ENCODE peak calls at places on chromosomes 3 and 15, in four cellular contexts. One of them, this sample, is unnamed.

GRCh38 chr3:101725192-101725889 is 927 bp downstream of the CEP97 start:
- DNase-seq in CD4-positive, CD25-positive, alpha-beta regulatory T cell: peak; percentile 16
- DNase-seq in PC-9: no peak
- DNase-seq in pancreas: peak; percentile 23
- DNase-seq in this sample: no peak

GRCh38 chr15:90845201-90845949 is 23.0 kb upstream of the FURIN start:
- DNase-seq in CD4-positive, CD25-positive, alpha-beta regulatory T cell: no peak
- DNase-seq in PC-9: peak; percentile 25
- DNase-seq in pancreas: no peak
- DNase-seq in this sample: peak; percentile 67

GRCh38 chr3:132787616-132788015 is 65.4 kb upstream of the NPHP3 start:
- DNase-seq in CD4-positive, CD25-positive, alpha-beta regulatory T cell: no peak
- DNase-seq in PC-9: no peak
- DNase-seq in pancreas: no peak
- DNase-seq in this sample: no peak

GRCh38 chr3:194397757-194398312 is 1.2 kb downstream of the GP5 start:
- DNase-seq in CD4-positive, CD25-positive, alpha-beta regulatory T cell: no peak
- DNase-seq in PC-9: no peak
- DNase-seq in pancreas: no peak
- DNase-seq in this sample: no peak

GRCh38 chr15:66673410-66674322 is 28.4 kb upstream of the SMAD6 start:
- DNase-seq in CD4-positive, CD25-positive, alpha-beta regulatory T cell: no peak
- DNase-seq in PC-9: no peak
- DNase-seq in pancreas: no peak
- DNase-seq in this sample: peak; percentile 21

GRCh38 chr3:32453346-32453745 is 49.3 kb downstream of the CMTM6 start:
- DNase-seq in CD4-positive, CD25-positive, alpha-beta regulatory T cell: no peak
- DNase-seq in PC-9: no peak
- DNase-seq in pancreas: peak; percentile 3
- DNase-seq in this sample: no peak

GRCh38 chr15:98980899-98981228 is 26.7 kb downstream of the PGPEP1L start:
- DNase-seq in CD4-positive, CD25-positive, alpha-beta regulatory T cell: no peak
- DNase-seq in PC-9: no peak
- DNase-seq in pancreas: no peak
- DNase-seq in this sample: no peak

GRCh38 chr3:40124918-40125317 is 184.6 kb upstream of the EIF1B start:
- DNase-seq in CD4-positive, CD25-positive, alpha-beta regulatory T cell: no peak
- DNase-seq in PC-9: no peak
- DNase-seq in pancreas: no peak
- DNase-seq in this sample: no peak

GRCh38 chr3:61562810-61563613 is 1.6 kb downstream of the PTPRG start:
- DNase-seq in CD4-positive, CD25-positive, alpha-beta regulatory T cell: no peak
- DNase-seq in PC-9: no peak
- DNase-seq in pancreas: peak; percentile 23
- DNase-seq in this sample: no peak

GRCh38 chr3:4419386-4419785 is 47.7 kb downstream of the SUMF1 start:
- DNase-seq in CD4-positive, CD25-positive, alpha-beta regulatory T cell: no peak
- DNase-seq in PC-9: no peak
- DNase-seq in pancreas: no peak
- DNase-seq in this sample: no peak

GRCh38 chr3:127141921-127142730 is 50.8 kb upstream of the PRR23E start:
- DNase-seq in CD4-positive, CD25-positive, alpha-beta regulatory T cell: no peak
- DNase-seq in PC-9: peak; percentile 64
- DNase-seq in pancreas: peak; percentile 91
- DNase-seq in this sample: peak; percentile 39

GRCh38 chr3:125115640-125116039 is 59.8 kb upstream of the HEG1 start:
- DNase-seq in CD4-positive, CD25-positive, alpha-beta regulatory T cell: no peak
- DNase-seq in PC-9: peak; percentile 59
- DNase-seq in pancreas: no peak
- DNase-seq in this sample: no peak

GRCh38 chr3:148319161-148319915 is 378.4 kb upstream of the AGTR1 start:
- DNase-seq in CD4-positive, CD25-positive, alpha-beta regulatory T cell: no peak
- DNase-seq in PC-9: no peak
- DNase-seq in pancreas: no peak
- DNase-seq in this sample: peak; percentile 18

GRCh38 chr3:186520957-186521842 is 23.0 kb downstream of the CRYGS start:
- DNase-seq in CD4-positive, CD25-positive, alpha-beta regulatory T cell: no peak
- DNase-seq in PC-9: no peak
- DNase-seq in pancreas: no peak
- DNase-seq in this sample: no peak

GRCh38 chr15:62506217-62506805 is 341.2 kb upstream of the C2CD4B start:
- DNase-seq in CD4-positive, CD25-positive, alpha-beta regulatory T cell: no peak
- DNase-seq in PC-9: no peak
- DNase-seq in pancreas: no peak
- DNase-seq in this sample: peak; percentile 16

GRCh38 chr15:42919794-42920280 is 741 bp downstream of the TTBK2 start:
- DNase-seq in CD4-positive, CD25-positive, alpha-beta regulatory T cell: no peak
- DNase-seq in PC-9: peak; percentile 21
- DNase-seq in pancreas: no peak
- DNase-seq in this sample: no peak

GRCh38 chr15:34147371-34148140 is 45.7 kb downstream of the PGBD4 start:
- DNase-seq in CD4-positive, CD25-positive, alpha-beta regulatory T cell: no peak
- DNase-seq in PC-9: no peak
- DNase-seq in pancreas: no peak
- DNase-seq in this sample: peak; percentile 27

GRCh38 chr15:73335471-73335870 is 33.3 kb downstream of the HCN4 start:
- DNase-seq in CD4-positive, CD25-positive, alpha-beta regulatory T cell: no peak
- DNase-seq in PC-9: no peak
- DNase-seq in pancreas: no peak
- DNase-seq in this sample: no peak

DNA sequence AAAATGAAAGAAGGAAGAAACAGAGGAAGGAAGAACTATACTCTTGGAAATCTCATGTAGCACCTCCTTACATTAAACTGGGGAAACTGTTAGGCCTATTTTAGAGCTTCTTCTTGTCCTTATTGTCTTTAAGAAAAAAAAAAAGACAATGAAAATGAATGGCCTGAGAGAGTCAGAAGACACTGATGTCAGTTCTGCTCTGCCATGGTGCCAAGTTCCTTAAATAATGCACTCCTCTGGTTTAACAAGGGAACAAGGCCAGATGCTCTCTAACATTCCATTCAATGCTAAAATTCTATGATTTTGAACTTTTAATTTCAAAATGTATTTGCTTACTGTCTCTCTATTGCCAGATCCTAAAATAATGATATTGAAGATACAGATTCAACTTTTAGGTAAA is 4.4 kb upstream of the MBNL1 start:
- DNase-seq in CD4-positive, CD25-positive, alpha-beta regulatory T cell: no peak
- DNase-seq in PC-9: no peak
- DNase-seq in pancreas: no peak
- DNase-seq in this sample: no peak
- H3K4me1 ChIP-seq in CD4-positive, CD25-positive, alpha-beta regulatory T cell: peaks cover 55% of the 10 kb centered on the region
- H3K4me1 ChIP-seq in PC-9: peaks cover 31% of the 10 kb centered on the region
- H3K4me1 ChIP-seq in pancreas: peaks cover 27% of the 10 kb centered on the region
- H3K4me1 ChIP-seq in this sample: peaks cover 21% of the 10 kb centered on the region

DNA sequence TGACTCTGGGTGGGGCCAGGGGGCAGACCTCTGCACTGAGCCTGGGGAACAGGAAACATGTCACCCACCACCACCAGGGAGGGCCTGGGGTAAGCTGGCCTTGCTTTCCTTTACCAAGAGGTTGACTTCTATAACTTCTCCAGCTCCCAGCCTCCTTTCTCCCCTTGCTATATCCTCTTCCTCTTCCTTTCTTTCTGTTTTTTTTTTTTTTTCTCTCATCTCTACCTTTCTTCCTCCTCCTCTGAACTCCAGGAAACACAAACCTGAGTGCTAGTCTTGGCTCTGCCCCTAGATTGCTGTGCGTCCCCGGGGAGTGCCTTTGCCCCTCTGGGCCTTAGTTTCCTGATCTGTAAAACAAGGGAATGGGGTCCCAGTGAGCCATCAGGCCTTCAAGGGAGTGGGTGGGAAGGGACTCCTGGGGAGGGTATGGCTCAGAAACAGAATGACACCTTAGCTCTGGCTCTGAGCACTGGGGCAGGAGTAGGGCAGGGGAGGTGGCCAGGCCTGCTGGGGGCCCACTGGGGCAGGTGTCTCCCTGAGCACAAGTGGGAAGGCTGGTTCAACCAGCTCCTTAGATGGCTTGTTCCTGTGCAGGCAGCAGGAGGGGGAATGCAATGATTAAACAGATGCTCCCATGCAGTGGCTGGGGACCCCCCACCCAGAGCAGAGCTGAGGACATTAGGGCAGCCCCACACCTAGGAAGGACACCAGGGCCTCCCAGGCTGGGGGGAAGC is 4.3 kb downstream of the SNX33 start:
- DNase-seq in CD4-positive, CD25-positive, alpha-beta regulatory T cell: no peak
- DNase-seq in PC-9: no peak
- DNase-seq in pancreas: no peak
- DNase-seq in this sample: no peak
- H3K4me1 ChIP-seq in CD4-positive, CD25-positive, alpha-beta regulatory T cell: peaks cover 25% of the 10 kb centered on the region
- H3K4me1 ChIP-seq in PC-9: peaks cover 61% of the 10 kb centered on the region
- H3K4me1 ChIP-seq in pancreas: peaks cover 61% of the 10 kb centered on the region
- H3K4me1 ChIP-seq in this sample: peaks cover 4% of the 10 kb centered on the region

GRCh38 chr3:23945653-23945902 is 492 bp downstream of the NR1D2 start:
- DNase-seq in CD4-positive, CD25-positive, alpha-beta regulatory T cell: no peak
- DNase-seq in PC-9: no peak
- DNase-seq in pancreas: no peak
- DNase-seq in this sample: no peak
- H3K4me1 ChIP-seq in CD4-positive, CD25-positive, alpha-beta regulatory T cell: peaks cover 32% of the 10 kb centered on the region
- H3K4me1 ChIP-seq in PC-9: peaks cover 27% of the 10 kb centered on the region
- H3K4me1 ChIP-seq in pancreas: peaks cover 36% of the 10 kb centered on the region
- H3K4me1 ChIP-seq in this sample: peaks cover 4% of the 10 kb centered on the region

GRCh38 chr3:138060792-138061191 is 50.8 kb downstream of the CLDN18 start:
- DNase-seq in CD4-positive, CD25-positive, alpha-beta regulatory T cell: no peak
- DNase-seq in PC-9: no peak
- DNase-seq in pancreas: no peak
- DNase-seq in this sample: no peak
- H3K4me1 ChIP-seq in CD4-positive, CD25-positive, alpha-beta regulatory T cell: no peaks in the 10 kb centered on the region
- H3K4me1 ChIP-seq in PC-9: no peaks in the 10 kb centered on the region
- H3K4me1 ChIP-seq in pancreas: no peaks in the 10 kb centered on the region
- H3K4me1 ChIP-seq in this sample: no peaks in the 10 kb centered on the region

DNA sequence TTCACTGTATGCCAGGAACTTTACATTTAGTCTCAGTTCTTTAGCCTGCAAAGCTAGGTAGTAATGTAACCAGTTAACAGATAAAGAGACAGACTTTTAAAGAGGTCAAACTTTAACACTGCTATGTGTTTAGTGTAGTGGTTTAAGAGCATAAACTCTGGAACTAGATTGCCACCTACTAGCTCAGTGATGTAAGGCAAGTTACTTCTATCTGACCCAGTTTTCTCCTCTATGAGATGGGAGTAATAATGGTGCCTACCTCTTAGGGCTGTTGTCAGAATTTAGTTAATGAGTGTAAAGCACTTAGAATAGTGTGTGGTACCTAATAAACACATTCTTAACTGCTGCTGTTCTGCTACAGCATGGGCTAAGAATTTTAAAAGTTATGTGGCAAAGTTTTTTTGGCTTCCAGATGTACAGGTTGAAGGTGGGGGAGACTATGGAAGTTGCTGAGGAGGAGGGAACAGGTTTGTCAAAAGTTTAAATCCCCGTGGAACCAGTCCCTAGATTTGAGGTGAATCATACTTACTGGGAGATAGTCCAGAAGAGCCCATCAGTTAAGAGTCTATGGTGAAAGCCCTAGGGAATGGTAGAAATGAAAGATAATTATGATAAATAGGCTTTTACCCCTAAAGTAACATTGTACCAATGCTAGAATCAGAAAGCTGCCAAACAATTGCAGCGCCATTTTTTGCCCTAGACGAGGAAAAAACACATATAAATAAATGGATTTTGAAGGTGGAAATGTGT is 13.9 kb downstream of the TSC22D2 start:
- DNase-seq in CD4-positive, CD25-positive, alpha-beta regulatory T cell: no peak
- DNase-seq in PC-9: peak; percentile 10
- DNase-seq in pancreas: no peak
- DNase-seq in this sample: peak; percentile 52
- H3K4me1 ChIP-seq in CD4-positive, CD25-positive, alpha-beta regulatory T cell: peaks cover 9% of the 10 kb centered on the region
- H3K4me1 ChIP-seq in PC-9: peaks cover 53% of the 10 kb centered on the region
- H3K4me1 ChIP-seq in pancreas: peaks cover 37% of the 10 kb centered on the region
- H3K4me1 ChIP-seq in this sample: peaks cover 53% of the 10 kb centered on the region

DNA sequence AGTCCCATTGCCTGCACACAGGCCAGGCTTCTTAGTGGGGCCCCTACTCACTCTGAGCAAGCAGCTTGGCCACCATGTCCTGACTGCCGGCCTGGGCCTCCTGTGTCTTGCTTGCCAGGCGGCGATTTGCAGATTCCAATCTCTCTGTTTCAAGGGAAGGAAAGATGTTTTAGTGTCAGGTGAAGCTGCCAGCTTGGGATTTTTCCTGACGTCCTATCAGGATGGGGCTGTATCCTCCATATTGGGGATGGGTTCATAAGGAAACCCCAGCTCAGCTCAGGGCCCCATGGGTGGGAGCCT is 8.5 kb downstream of the AMOTL2 start:
- DNase-seq in CD4-positive, CD25-positive, alpha-beta regulatory T cell: no peak
- DNase-seq in PC-9: no peak
- DNase-seq in pancreas: no peak
- DNase-seq in this sample: no peak
- H3K4me1 ChIP-seq in CD4-positive, CD25-positive, alpha-beta regulatory T cell: peaks cover 15% of the 10 kb centered on the region
- H3K4me1 ChIP-seq in PC-9: peaks cover 96% of the 10 kb centered on the region
- H3K4me1 ChIP-seq in pancreas: peaks cover 13% of the 10 kb centered on the region
- H3K4me1 ChIP-seq in this sample: peaks cover 42% of the 10 kb centered on the region

GRCh38 chr15:77576538-77576937 is 56.2 kb downstream of the LINGO1 start:
- DNase-seq in CD4-positive, CD25-positive, alpha-beta regulatory T cell: no peak
- DNase-seq in PC-9: no peak
- DNase-seq in pancreas: no peak
- DNase-seq in this sample: no peak

GRCh38 chr15:77575203-77575934 is 57.3 kb downstream of the LINGO1 start:
- DNase-seq in CD4-positive, CD25-positive, alpha-beta regulatory T cell: no peak
- DNase-seq in PC-9: no peak
- DNase-seq in pancreas: no peak
- DNase-seq in this sample: no peak

GRCh38 chr15:77579498-77580188 is 53.1 kb downstream of the LINGO1 start:
- DNase-seq in CD4-positive, CD25-positive, alpha-beta regulatory T cell: no peak
- DNase-seq in PC-9: no peak
- DNase-seq in pancreas: no peak
- DNase-seq in this sample: no peak

GRCh38 chr15:77578641-77579372 is 53.9 kb downstream of the LINGO1 start:
- DNase-seq in CD4-positive, CD25-positive, alpha-beta regulatory T cell: no peak
- DNase-seq in PC-9: no peak
- DNase-seq in pancreas: no peak
- DNase-seq in this sample: no peak

DNA sequence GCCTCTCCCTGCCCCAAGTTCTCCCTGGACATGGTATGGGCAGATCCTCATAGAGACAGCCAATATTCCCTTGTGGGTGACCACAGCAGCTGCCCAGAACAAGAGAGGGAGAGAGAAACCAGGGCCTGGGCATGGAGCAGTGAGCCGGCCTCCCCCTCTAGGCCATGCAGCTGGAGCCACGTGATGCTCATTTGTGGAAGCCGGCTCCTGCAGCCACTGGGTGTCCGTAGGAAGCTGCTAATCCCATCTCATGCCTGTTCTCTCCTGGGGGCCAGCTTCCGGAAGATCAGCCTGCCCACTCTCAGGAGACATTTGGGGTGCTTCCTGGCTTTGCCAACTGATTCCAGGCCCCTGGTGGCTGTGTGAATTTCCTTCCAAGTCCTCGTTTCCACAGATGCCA is 55.4 kb downstream of the LINGO1 start:
- DNase-seq in CD4-positive, CD25-positive, alpha-beta regulatory T cell: no peak
- DNase-seq in PC-9: no peak
- DNase-seq in pancreas: no peak
- DNase-seq in this sample: no peak
- H3K4me1 ChIP-seq in CD4-positive, CD25-positive, alpha-beta regulatory T cell: no peaks in the 10 kb centered on the region
- H3K4me1 ChIP-seq in PC-9: no peaks in the 10 kb centered on the region
- H3K4me1 ChIP-seq in pancreas: no peaks in the 10 kb centered on the region
- H3K4me1 ChIP-seq in this sample: no peaks in the 10 kb centered on the region